ENCODE peak calls at places on chromosomes 3 and 15, in six cellular contexts. Y is IMR-90, G is A549, K is ovary, M is kidney epithelial cell, N is right atrium auricular region. L is an unnamed sample.
A peak's percentile ranks its signal among the peaks of the same experiment; 100 is the strongest.

GRCh38 chr3:123584284-123584987 is 417 bp downstream of the HACD2 start:
- DNase-seq in K (no peak), N (no peak), M (no peak), G (peak; percentile 23), Y (no peak), L (peak; percentile 31)

GRCh38 chr15:84748274-84749110 is at the start of gene ZNF592:
- DNase-seq in K (peak; percentile 89), M (no peak), N (peak; percentile 74), G (peak; percentile 60), Y (peak; percentile 70), L (peak; percentile 73)

GRCh38 chr3:136711277-136711676 is 40.9 kb downstream of the STAG1 start:
- DNase-seq in Y (no peak), G (no peak), N (no peak), K (no peak), M (no peak), L (no peak)

GRCh38 chr3:187615630-187616029 is 54.6 kb downstream of the SST start:
- DNase-seq in K (no peak), M (no peak), Y (no peak), G (no peak), N (no peak), L (no peak)

GRCh38 chr3:160671231-160671630 is 5.7 kb upstream of the ARL14 start:
- DNase-seq in N (no peak), G (no peak), Y (peak; percentile 19), M (no peak), K (no peak), L (no peak)

GRCh38 chr3:126515066-126515706 is 2.4 kb downstream of the UROC1 start:
- DNase-seq in Y (no peak), N (no peak), K (no peak), M (no peak), G (no peak), L (no peak)

GRCh38 chr3:67500699-67501098 is 153.7 kb downstream of the SUCLG2 start:
- DNase-seq in N (no peak), M (no peak), K (no peak), Y (no peak), G (no peak), L (no peak)

GRCh38 chr3:126441256-126441880 is 34.3 kb downstream of the ZXDC start:
- DNase-seq in N (peak; percentile 36), Y (no peak), M (no peak), G (no peak), K (peak; percentile 17), L (no peak)

GRCh38 chr3:37221407-37221806 is 47.0 kb upstream of the LRRFIP2 start:
- DNase-seq in N (no peak), M (peak; percentile 82), K (no peak), G (peak; percentile 95), Y (peak; percentile 88), L (peak; percentile 89)

GRCh38 chr15:47293763-47294162 is 423.5 kb upstream of the SEMA6D start:
- DNase-seq in K (peak; percentile 68), M (no peak), Y (peak; percentile 95), N (peak; percentile 67), G (no peak), L (peak; percentile 93)

GRCh38 chr3:168251371-168251770 is 155.6 kb upstream of the GOLIM4 start:
- DNase-seq in G (no peak), K (no peak), N (no peak), Y (no peak), M (no peak), L (no peak)

GRCh38 chr3:116863842-116864626 is 154.5 kb downstream of the TUSC7 start:
- DNase-seq in N (no peak), G (peak; percentile 0), Y (peak; percentile 64), M (peak; percentile 14), K (no peak), L (peak; percentile 73)

GRCh38 chr3:193702967-193703366 is 110.0 kb downstream of the OPA1 start:
- DNase-seq in N (no peak), Y (peak; percentile 65), G (no peak), M (no peak), K (no peak), L (peak; percentile 4)

GRCh38 chr15:82535566-82536408 is 4.5 kb downstream of the RPS17 start:
- DNase-seq in G (no peak), K (no peak), N (no peak), Y (no peak), M (no peak), L (no peak)

GRCh38 chr3:162400697-162401096 is 904.1 kb downstream of the OTOL1 start:
- DNase-seq in N (no peak), G (no peak), K (no peak), Y (no peak), M (no peak), L (peak; percentile 5)

GRCh38 chr3:156675744-156676466 is 1.5 kb downstream of the TIPARP start:
- DNase-seq in K (peak; percentile 40), M (peak; percentile 48), G (peak; percentile 49), Y (peak; percentile 86), N (peak; percentile 66), L (peak; percentile 92)

GRCh38 chr3:110646496-110646895 is 425.1 kb upstream of the NECTIN3 start:
- DNase-seq in Y (no peak), N (no peak), K (no peak), M (no peak), G (no peak), L (peak; percentile 18)

GRCh38 chr3:146814601-146815315 is 209.6 kb upstream of the PLSCR5 start:
- DNase-seq in Y (peak; percentile 4), K (no peak), G (no peak), N (no peak), M (no peak), L (peak; percentile 78)

GRCh38 chr15:74307827-74308642 is 59.4 kb downstream of the CYP11A1 start:
- DNase-seq in Y (peak; percentile 52), N (peak; percentile 65), M (no peak), G (peak; percentile 83), K (peak; percentile 63), L (peak; percentile 80)

GRCh38 chr3:194250104-194251002 is 100.8 kb downstream of the CPN2 start:
- DNase-seq in K (peak; percentile 80), N (no peak), G (no peak), Y (peak; percentile 25), M (no peak), L (peak; percentile 54)

GRCh38 chr15:81265256-81265943 is 58.5 kb downstream of the STARD5 start:
- DNase-seq in Y (no peak), M (no peak), G (no peak), N (no peak), K (no peak), L (no peak)

DNA sequence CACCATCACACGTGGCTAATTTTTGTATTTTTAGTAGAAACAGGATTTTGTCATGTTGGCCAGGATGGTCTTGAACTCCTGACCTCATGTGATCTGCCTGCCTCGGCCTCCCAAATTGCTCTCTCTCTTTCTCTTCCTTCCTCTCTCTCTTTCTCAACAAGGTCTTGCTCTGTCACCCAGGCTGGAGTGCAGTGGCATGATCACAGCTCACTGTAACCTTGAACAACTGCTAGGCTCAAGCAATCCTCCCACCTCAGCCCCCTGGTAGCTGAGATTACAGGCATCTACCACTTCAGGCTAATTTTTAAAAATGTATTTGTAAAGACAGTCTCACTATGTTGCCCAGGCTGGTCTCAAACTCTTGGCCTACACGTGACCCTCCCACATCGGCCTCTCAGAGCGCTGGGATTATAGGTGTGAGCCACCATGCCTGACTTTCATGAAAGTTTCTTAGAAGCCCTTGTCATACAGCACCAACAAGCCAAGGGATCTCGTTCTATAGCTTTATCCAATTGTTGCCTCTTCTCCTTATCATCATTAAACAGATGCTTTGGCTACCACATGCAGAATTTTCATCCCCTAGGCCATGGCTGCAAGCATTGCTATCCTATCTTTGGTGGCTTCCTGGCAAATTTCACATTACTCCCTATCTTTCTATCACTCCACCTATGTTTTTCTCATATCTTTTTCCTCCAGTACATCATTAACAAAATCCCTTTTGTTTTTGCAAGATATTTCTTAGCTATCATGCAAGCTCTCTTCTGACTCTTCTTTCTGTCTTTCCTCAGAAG is 5.7 kb downstream of the CCDC32 start:
- DNase-seq in K (no peak), N (no peak), Y (no peak), G (no peak), M (no peak), L (no peak)
- H3K4me3 ChIP-seq in K (no peak overlapping the region), N (no peak overlapping the region), Y (no peak overlapping the region), G (no peak overlapping the region), M (no peak overlapping the region), L (no peak overlapping the region)

GRCh38 chr15:101149864-101150722 is 101.8 kb downstream of the CHSY1 start:
- DNase-seq in M (no peak), N (no peak), K (no peak), G (no peak), Y (no peak), L (no peak)

GRCh38 chr15:101153801-101154656 is 97.8 kb downstream of the CHSY1 start:
- DNase-seq in G (no peak), M (no peak), K (no peak), Y (no peak), N (no peak), L (no peak)

GRCh38 chr15:101151286-101151685 is 100.6 kb downstream of the CHSY1 start:
- DNase-seq in N (no peak), G (no peak), Y (no peak), M (no peak), K (no peak), L (no peak)

GRCh38 chr15:101150723-101151040 is 101.2 kb downstream of the CHSY1 start:
- DNase-seq in K (no peak), M (no peak), Y (no peak), G (no peak), N (no peak), L (no peak)

DNA sequence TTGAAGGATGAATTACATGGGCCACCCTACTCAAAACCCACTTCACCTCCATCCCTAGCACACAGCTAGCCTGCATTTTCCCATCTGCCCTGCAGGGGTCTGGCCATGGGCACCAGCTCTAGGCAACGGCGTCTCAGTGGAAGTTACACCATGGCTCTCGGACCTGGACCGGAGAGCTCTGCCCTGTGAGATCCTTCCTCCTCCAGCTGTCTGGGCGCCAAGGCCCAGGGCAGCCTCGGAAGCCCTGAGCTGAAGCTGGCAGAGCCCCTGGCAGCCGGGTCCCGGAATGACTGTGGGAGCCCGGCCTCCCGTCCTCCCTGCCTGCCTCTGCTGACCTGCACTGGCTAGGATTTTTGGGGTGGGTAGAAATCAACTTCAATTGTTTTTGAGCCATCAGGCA is 98.9 kb downstream of the CHSY1 start:
- DNase-seq in G (peak; percentile 48), Y (no peak), N (no peak), M (no peak), K (no peak), L (no peak)
- TF ChIP-seq CTCF in G (peak; percentile 14), Y (peak; percentile 10), N (peak; percentile 16), M (peak; percentile 15), K (no peak), L (peak; percentile 46)

DNA sequence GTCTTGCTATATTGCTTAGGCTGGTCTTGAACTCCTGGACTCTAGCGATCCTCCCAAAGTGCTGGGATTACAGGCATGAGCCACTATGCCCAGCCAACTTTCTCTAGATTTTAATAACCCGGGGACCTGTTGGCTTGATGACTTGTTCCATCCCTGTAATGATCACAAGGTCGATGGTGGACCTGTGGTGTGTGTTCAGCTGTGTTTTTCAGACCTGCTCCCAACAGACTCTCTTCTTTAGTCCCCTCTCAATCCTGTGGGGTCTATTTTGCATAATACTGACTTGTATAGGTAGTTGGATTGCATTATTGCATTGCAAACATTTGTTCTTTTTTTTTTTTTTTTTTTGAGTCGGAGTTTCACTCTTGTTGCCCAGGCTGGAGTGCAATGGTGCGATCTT is 1.9 kb downstream of the MAP2K1 start:
- DNase-seq in N (no peak), G (no peak), M (no peak), Y (no peak), K (no peak), L (no peak)
- H3K4me3 ChIP-seq in N (no peak overlapping the region), G (no peak overlapping the region), M (no peak overlapping the region), Y (no peak overlapping the region), K (no peak overlapping the region), L (peak overlapping the region; percentile 87)

DNA sequence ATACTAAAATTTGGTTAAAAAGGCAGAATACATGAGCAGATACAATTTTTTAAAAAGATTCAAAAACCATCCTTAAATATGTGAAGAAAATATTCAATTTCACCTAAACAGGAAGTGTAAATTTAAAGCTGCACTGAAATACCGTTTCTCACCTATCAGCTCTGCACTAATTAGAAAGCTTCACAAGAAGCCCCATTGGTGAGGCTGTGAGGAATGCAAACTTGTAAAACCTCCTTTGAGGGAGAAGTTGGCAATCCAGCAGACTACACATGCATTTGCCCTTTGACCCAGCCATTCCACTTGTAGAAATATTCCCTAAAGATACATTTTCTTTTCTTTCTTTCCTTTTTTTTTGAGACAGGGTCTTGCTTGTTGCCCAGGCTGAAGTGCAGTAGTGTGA is 18.8 kb downstream of the BLM start:
- DNase-seq in Y (no peak), K (no peak), M (no peak), G (no peak), N (no peak), L (no peak)
- TF ChIP-seq CTCF in Y (no peak), K (no peak), M (no peak), G (no peak), N (no peak), L (no peak)

L was measured in cardiac fibroblast.